ENCODE peak calls at places on chromosomes 11 and 22, in eight cellular contexts. D is K562, W is GM12878, X is H1, A is HCT116, V is endothelial cell of umbilical vein, M is SK-N-SH, C is HepG2. U is an unnamed sample.

GRCh38 chr11:134139873-134140331 is 71.0 kb downstream of the JAM3 start:
- DNase-seq in X (peak), W (peak), M (peak), V (peak), A (peak), C (peak), D (peak), U (no peak)

GRCh38 chr11:78857688-78858087 is 283.0 kb upstream of the NARS2 start:
- DNase-seq in A (no peak), C (no peak), V (no peak), X (no peak), D (no peak), M (peak), W (no peak), U (no peak)

GRCh38 chr11:112073941-112074811 is at the start of the genes NKAPD1 and PIH1D2:
- DNase-seq in C (peak), V (peak), X (peak), W (peak), D (peak), A (peak), M (peak), U (peak)

GRCh38 chr11:71176812-71177211 is 75.6 kb downstream of the SHANK2 start:
- DNase-seq in C (no peak), V (no peak), D (no peak), M (no peak), X (no peak), W (no peak), A (no peak), U (no peak)

GRCh38 chr11:132858203-132858602 is 674.1 kb downstream of the OPCML start:
- DNase-seq in C (no peak), A (no peak), M (no peak), W (no peak), X (peak), V (no peak), D (no peak), U (no peak)

GRCh38 chr11:1456596-1457325 is 29.8 kb downstream of the MOB2 start:
- DNase-seq in X (no peak), D (no peak), W (no peak), V (no peak), A (no peak), M (no peak), C (no peak), U (no peak)

GRCh38 chr22:32080904-32081303 is 37.8 kb downstream of the SLC5A1 start:
- DNase-seq in M (peak), W (peak), C (peak), D (peak), X (no peak), V (peak), A (peak), U (peak)

GRCh38 chr22:40434101-40434500 is 63.7 kb downstream of the SGSM3 start:
- DNase-seq in D (no peak), X (no peak), M (no peak), C (no peak), A (no peak), V (no peak), W (no peak), U (no peak)

GRCh38 chr11:74312321-74312720 is 881 bp upstream of the P4HA3 start:
- DNase-seq in V (no peak), M (no peak), W (no peak), X (no peak), A (no peak), C (no peak), D (no peak), U (no peak)

GRCh38 chr22:49136816-49137180 is 690.9 kb downstream of the BRD1 start:
- DNase-seq in A (no peak), M (no peak), C (no peak), V (no peak), D (no peak), W (no peak), X (no peak), U (no peak)

GRCh38 chr11:7657306-7658025 is 15.8 kb downstream of the CYB5R2 start:
- DNase-seq in V (peak), X (peak), C (peak), W (no peak), A (peak), D (peak), M (peak), U (no peak)

GRCh38 chr11:2517016-2517385 is 72.2 kb downstream of the KCNQ1 start:
- DNase-seq in A (no peak), X (no peak), V (no peak), D (no peak), W (no peak), C (no peak), M (peak), U (no peak)

GRCh38 chr11:4479676-4480075 is 2.8 kb upstream of the OR52K1 start:
- DNase-seq in A (no peak), C (no peak), M (no peak), V (no peak), X (no peak), W (no peak), D (no peak), U (no peak)

GRCh38 chr22:50008151-50009040 is 4.2 kb downstream of the IL17REL start:
- DNase-seq in W (no peak), V (no peak), A (no peak), M (peak), C (no peak), X (peak), D (no peak), U (no peak)

GRCh38 chr11:108592591-108593213 is 866 bp downstream of the EXPH5 start:
- DNase-seq in V (no peak), M (peak), X (peak), W (no peak), C (no peak), A (no peak), D (peak), U (no peak)

DNA sequence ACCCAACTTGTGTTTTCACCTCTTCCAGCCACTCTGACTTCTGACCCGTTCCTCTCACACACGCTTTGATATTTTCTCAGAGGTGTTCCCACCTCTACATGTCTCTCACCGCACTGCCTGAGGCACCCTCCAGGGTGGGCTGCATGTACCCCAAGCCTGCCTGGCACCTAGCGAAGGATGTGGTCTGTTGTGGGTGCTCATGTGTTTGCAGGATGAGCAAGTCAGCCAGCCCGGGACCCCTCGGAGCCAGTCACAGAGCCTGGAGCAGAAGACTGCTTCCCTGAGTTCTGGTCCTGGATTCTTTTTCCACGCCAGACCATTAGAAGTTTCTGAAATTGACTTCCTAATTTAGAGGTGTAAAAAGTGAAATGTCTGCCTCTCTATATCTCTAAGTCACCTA is 3.8 kb downstream of the GTSE1 start:
- DNase-seq in C (no peak), W (no peak), M (no peak), V (no peak), A (no peak), D (no peak), X (no peak), U (no peak)
- H3K9ac ChIP-seq in C (no peak), W (no peak), M (no peak), V (no peak), A (no peak), D (no peak), X (no peak), U (no peak)

GRCh38 chr11:64745523-64746328 is 1.8 kb upstream of the RASGRP2 start:
- DNase-seq in C (no peak), V (peak), M (peak), X (peak), W (no peak), A (no peak), D (peak), U (no peak)

GRCh38 chr11:64745219-64745522 is 1.2 kb upstream of the RASGRP2 start:
- DNase-seq in V (peak), M (peak), A (no peak), D (no peak), W (no peak), C (no peak), X (peak), U (no peak)

GRCh38 chr11:64743591-64744543 is at the start of gene RASGRP2:
- DNase-seq in V (peak), A (no peak), D (peak), M (peak), X (peak), W (no peak), C (peak), U (no peak)

GRCh38 chr11:64742940-64743590 is 877 bp downstream of the RASGRP2 start:
- DNase-seq in C (no peak), M (peak), V (peak), X (peak), W (no peak), D (peak), A (no peak), U (no peak)

GRCh38 chr11:64744544-64745218 is 739 bp upstream of the RASGRP2 start:
- DNase-seq in M (peak), D (peak), X (peak), V (no peak), W (no peak), A (no peak), C (no peak), U (no peak)
- TF ChIP-seq POLR2AphosphoS5 in M (no peak), D (no peak), X (no peak), V (no peak), W (no peak), A (no peak), C (no peak), U (no peak)

GRCh38 chr11:130719516-130719915 is 196.8 kb downstream of the SNX19 start:
- DNase-seq in X (no peak), A (no peak), M (no peak), D (no peak), W (no peak), V (no peak), C (no peak), U (no peak)
- H3K9ac ChIP-seq in X (no peak), A (no peak), M (peak), D (no peak), W (no peak), V (no peak), C (no peak), U (no peak)

GRCh38 chr11:60912223-60912850 is 1.6 kb upstream of the TMEM109 start:
- DNase-seq in M (no peak), W (no peak), X (no peak), C (no peak), V (no peak), A (no peak), D (no peak), U (no peak)

GRCh38 chr11:60908803-60909202 is 2.4 kb upstream of the PRPF19 start:
- DNase-seq in C (no peak), A (no peak), D (no peak), M (no peak), X (no peak), W (no peak), V (no peak), U (no peak)

GRCh38 chr11:60912851-60913550 is 957 bp upstream of the TMEM109 start:
- DNase-seq in X (no peak), D (no peak), W (no peak), V (peak), M (no peak), C (no peak), A (no peak), U (no peak)

GRCh38 chr11:60910711-60911366 is 3.1 kb upstream of the TMEM109 start:
- DNase-seq in X (no peak), D (no peak), A (no peak), C (no peak), M (no peak), W (no peak), V (no peak), U (no peak)

DNA sequence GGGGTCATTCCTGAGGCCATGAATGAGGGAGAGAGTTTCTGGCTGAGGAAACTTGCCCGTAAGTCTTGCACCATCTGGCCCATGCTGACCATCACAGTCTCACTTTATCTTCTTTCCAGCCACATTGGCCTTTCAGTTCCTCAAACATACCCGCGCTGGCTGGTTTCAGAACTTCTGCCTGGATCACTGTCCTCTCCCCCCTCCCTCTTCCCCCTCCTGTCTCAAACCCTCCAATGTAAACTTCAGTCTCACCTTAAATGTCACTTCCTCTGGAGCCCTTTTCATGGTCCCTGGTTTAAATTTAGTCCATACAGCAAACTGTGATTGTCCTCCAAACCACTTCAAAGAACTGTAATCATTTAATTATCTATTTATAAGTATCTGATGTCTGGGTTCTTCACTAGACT is 3.7 kb upstream of the TMEM109 start:
- DNase-seq in C (no peak), W (peak), V (no peak), X (no peak), A (no peak), D (no peak), M (no peak), U (no peak)
- TF ChIP-seq POLR2AphosphoS5 in C (no peak), W (peak), V (no peak), X (no peak), A (no peak), D (no peak), M (no peak), U (no peak)

GRCh38 chr11:114036156-114036811 is 23.2 kb upstream of the ZBTB16 start:
- DNase-seq in V (peak), D (peak), M (peak), A (peak), W (no peak), C (peak), X (peak), U (no peak)
- H3K9ac ChIP-seq in V (peak), D (no peak), M (no peak), A (no peak), W (no peak), C (no peak), X (no peak), U (no peak)

GRCh38 chr22:26565889-26566288 is 24.0 kb downstream of the TPST2 start:
- DNase-seq in W (no peak), M (no peak), C (no peak), V (no peak), X (no peak), A (no peak), D (no peak), U (no peak)

GRCh38 chr22:26566994-26567393 is 22.9 kb downstream of the TPST2 start:
- DNase-seq in W (no peak), V (no peak), X (no peak), M (no peak), A (no peak), C (no peak), D (no peak), U (no peak)

GRCh38 chr22:26567610-26568009 is 22.3 kb downstream of the TPST2 start:
- DNase-seq in M (no peak), C (no peak), W (no peak), D (no peak), X (no peak), V (no peak), A (no peak), U (no peak)

GRCh38 chr22:26570126-26570525 is 19.8 kb downstream of the TPST2 start:
- DNase-seq in V (no peak), D (no peak), A (no peak), X (no peak), M (no peak), W (no peak), C (no peak), U (no peak)

GRCh38 chr22:26568207-26568706 is 21.7 kb downstream of the TPST2 start:
- DNase-seq in A (no peak), V (peak), X (no peak), M (no peak), D (no peak), W (no peak), C (no peak), U (no peak)
- TF ChIP-seq POLR2AphosphoS5 in A (no peak), V (no peak), X (peak), M (no peak), D (no peak), W (no peak), C (no peak), U (no peak)

GRCh38 chr11:34977039-34977906 is 60.9 kb downstream of the PDHX start:
- DNase-seq in D (no peak), C (no peak), V (peak), W (no peak), M (no peak), X (no peak), A (peak), U (no peak)

GRCh38 chr11:34972892-34973291 is 56.5 kb downstream of the PDHX start:
- DNase-seq in D (no peak), M (no peak), C (no peak), X (no peak), A (no peak), W (no peak), V (no peak), U (no peak)

GRCh38 chr11:34978236-34979191 is 62.1 kb downstream of the PDHX start:
- DNase-seq in V (no peak), X (no peak), D (no peak), W (no peak), M (no peak), C (no peak), A (no peak), U (no peak)

GRCh38 chr11:34976496-34976895 is 60.1 kb downstream of the PDHX start:
- DNase-seq in D (no peak), A (no peak), W (no peak), X (no peak), V (peak), C (no peak), M (no peak), U (no peak)

DNA sequence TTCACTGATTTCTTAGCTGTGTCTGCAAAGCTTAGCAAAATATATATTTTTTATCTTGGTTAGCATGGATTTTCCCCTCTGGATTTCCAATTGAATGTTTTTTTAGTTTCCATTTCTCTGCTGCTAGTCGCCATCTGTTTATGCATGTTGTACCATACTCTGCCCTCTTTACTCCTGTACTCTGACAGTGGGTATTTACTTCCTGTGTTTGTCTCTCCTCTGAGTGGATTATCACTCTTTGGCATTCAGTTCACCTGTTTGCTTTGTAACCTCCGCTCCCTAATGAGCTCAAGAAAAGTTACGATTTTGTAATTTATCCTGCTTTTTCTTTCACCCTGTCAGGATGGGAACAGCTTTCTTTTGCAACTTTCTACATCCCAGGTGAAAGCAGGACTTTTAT is 59.1 kb downstream of the PDHX start:
- DNase-seq in D (no peak), A (no peak), C (peak), X (no peak), W (no peak), M (no peak), V (peak), U (no peak)
- H3K9ac ChIP-seq in D (no peak), A (no peak), C (no peak), X (no peak), W (no peak), M (peak), V (peak), U (no peak)

DNA sequence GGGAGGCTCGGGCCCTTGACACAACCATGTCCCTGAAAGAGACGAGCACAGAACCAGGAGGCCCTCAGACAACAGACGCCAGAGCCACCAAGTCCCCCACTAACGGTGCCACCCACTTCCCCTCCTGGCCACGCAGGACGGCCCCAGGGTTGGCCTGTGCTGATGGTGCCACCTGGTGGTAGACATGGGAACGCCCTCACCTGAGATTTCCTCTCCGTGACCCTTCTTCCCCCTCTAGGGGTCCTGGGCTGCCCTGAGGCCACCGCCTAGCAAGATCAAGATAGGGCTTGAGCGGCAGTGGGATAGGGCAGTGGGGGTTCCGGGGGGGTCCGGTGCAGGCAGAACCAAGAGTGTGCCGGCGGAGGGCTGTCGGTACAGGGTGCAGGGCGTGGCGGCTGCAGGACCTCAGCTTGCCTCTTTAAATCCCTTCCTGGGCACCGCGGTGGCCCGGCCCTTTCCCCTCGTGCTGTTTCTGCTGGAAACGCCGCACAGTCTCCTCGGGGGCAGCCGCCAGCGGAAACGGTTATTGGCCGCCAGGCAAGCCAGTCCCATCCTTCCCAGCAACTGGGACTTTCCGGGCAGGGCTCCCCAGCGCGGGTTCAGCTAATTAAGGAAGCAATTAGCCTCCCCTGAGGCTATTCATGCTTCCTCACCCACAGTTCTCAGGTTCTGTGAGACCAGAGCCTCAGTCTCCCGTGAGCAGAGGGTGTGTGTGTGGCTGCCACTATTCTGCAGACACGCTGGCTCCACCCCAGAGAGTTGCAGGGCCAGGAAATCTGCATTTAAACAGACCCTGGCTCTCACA is 5.5 kb upstream of the NFAM1 start:
- DNase-seq in V (peak), D (peak), C (peak), X (peak), M (peak), A (peak), W (peak), U (no peak)
- TF ChIP-seq POLR2AphosphoS5 in V (no peak), D (no peak), C (no peak), X (no peak), M (no peak), A (no peak), W (peak), U (no peak)

GRCh38 chr11:10641314-10642206 is 52.0 kb downstream of the IRAG1 start:
- DNase-seq in W (peak), M (no peak), A (no peak), C (no peak), X (no peak), V (no peak), D (no peak), U (no peak)
- H3K9ac ChIP-seq in W (peak), M (no peak), A (no peak), C (no peak), X (no peak), V (no peak), D (no peak), U (no peak)